ENCODE peak calls at places on chromosomes 13 and 19, in six cellular contexts. T, F, G, E, C and B are unnamed samples.

GRCh38 chr13:39776439-39776838 is 121.0 kb downstream of the COG6 start:
- DNase-seq in G (peak), F (peak), E (no peak), C (no peak), T (no peak), B (no peak)

GRCh38 chr19:42466521-42467436 is 24.0 kb upstream of the CXCL17 start:
- DNase-seq in E (no peak), C (no peak), T (no peak), F (no peak), G (no peak), B (no peak)

GRCh38 chr19:35141627-35142401 is 1.2 kb upstream of the FXYD7 start:
- DNase-seq in F (no peak), C (no peak), E (no peak), G (no peak), T (no peak), B (no peak)

GRCh38 chr19:46155237-46155636 is 7.2 kb downstream of the IGFL2 start:
- DNase-seq in C (no peak), E (no peak), F (no peak), G (no peak), T (no peak), B (no peak)

GRCh38 chr19:18607222-18608101 is 863 bp upstream of the CRLF1 start:
- DNase-seq in G (no peak), C (no peak), F (no peak), T (peak), E (no peak), B (no peak)

GRCh38 chr19:32266453-32266852 is 79.0 kb upstream of the ZNF507 start:
- DNase-seq in E (no peak), G (no peak), T (no peak), C (no peak), F (no peak), B (no peak)

GRCh38 chr13:107865643-107866006 is 349.7 kb downstream of the LIG4 start:
- DNase-seq in E (no peak), C (no peak), T (peak), G (no peak), F (no peak), B (no peak)

GRCh38 chr13:54733639-54734038 is 1705.0 kb downstream of the OLFM4 start:
- DNase-seq in C (no peak), G (no peak), T (peak), E (no peak), F (no peak), B (no peak)

GRCh38 chr13:29125934-29126424 is 305.8 kb downstream of the MTUS2 start:
- DNase-seq in E (no peak), C (no peak), G (no peak), F (no peak), T (no peak), B (no peak)

GRCh38 chr13:75550159-75550567 is 572 bp downstream of the UCHL3 start:
- DNase-seq in C (no peak), E (no peak), F (peak), G (peak), T (no peak), B (no peak)